ENCODE peak calls at places on chromosomes 12 and 14, in seven cellular contexts. N is NCI-H2107; F is RPMI7951; W is left ventricle myocardium superior; L is dermis microvascular lymphatic vessel endothelial cell; H is activated CD4-positive, alpha-beta T cell treated with anti-CD3 and anti-CD28 coated beads, Interleukin-2, amount 50 U/mL, for 1 hour; K is astrocyte of the hippocampus. R is an unnamed sample.

GRCh38 chr14:94045563-94046345 is 19.6 kb downstream of the OTUB2 start:
- DNase-seq in N (no peak), F (no peak), W (no peak), L (no peak), H (no peak), K (no peak), R (no peak)

GRCh38 chr14:96088911-96089310 is 49.7 kb downstream of the C14orf132 start:
- DNase-seq in N (no peak), F (no peak), W (no peak), L (no peak), H (no peak), K (no peak), R (no peak)

GRCh38 chr12:5789469-5789968 is 155.5 kb downstream of the ANO2 start:
- DNase-seq in N (no peak), F (peak; percentile 87), W (no peak), L (no peak), H (no peak), K (peak; percentile 68), R (no peak)

GRCh38 chr14:98816195-98816594 is 455.8 kb downstream of the BCL11B start:
- DNase-seq in N (no peak), F (no peak), W (no peak), L (no peak), H (no peak), K (no peak), R (no peak)

GRCh38 chr14:23121401-23121800 is 2.3 kb upstream of the CEBPE start:
- DNase-seq in N (no peak), F (peak; percentile 14), W (no peak), L (peak; percentile 62), H (no peak), K (peak; percentile 78), R (no peak)

GRCh38 chr12:2958432-2959193 is 584 bp upstream of the TEAD4 start:
- DNase-seq in N (no peak), F (peak; percentile 88), W (peak; percentile 77), L (peak; percentile 76), H (no peak), K (peak; percentile 82), R (peak; percentile 71)

GRCh38 chr12:58254463-58254862 is 313.1 kb downstream of the ATP23 start:
- DNase-seq in N (no peak), F (no peak), W (no peak), L (no peak), H (no peak), K (no peak), R (no peak)

GRCh38 chr12:42590324-42590934 is 883 bp upstream of the PRICKLE1 start:
- DNase-seq in N (no peak), F (peak; percentile 33), W (peak; percentile 54), L (no peak), H (no peak), K (peak; percentile 53), R (peak; percentile 42)

GRCh38 chr12:59873136-59873535 is 277.3 kb downstream of the SLC16A7 start:
- DNase-seq in N (no peak), F (no peak), W (no peak), L (no peak), H (no peak), K (no peak), R (no peak)

GRCh38 chr14:22865424-22866215 is 5.9 kb upstream of the LRP10 start:
- DNase-seq in N (no peak), F (no peak), W (no peak), L (no peak), H (no peak), K (no peak), R (no peak)

GRCh38 chr12:71718611-71719010 is 32.7 kb downstream of the TMEM19 start:
- DNase-seq in N (no peak), F (no peak), W (no peak), L (no peak), H (no peak), K (no peak), R (no peak)

GRCh38 chr12:115998119-115998633 is 279.3 kb downstream of the MED13L start:
- DNase-seq in N (peak; percentile 28), F (peak; percentile 41), W (no peak), L (peak; percentile 60), H (no peak), K (peak; percentile 75), R (peak; percentile 55)

GRCh38 chr14:100285021-100285912 is 21.0 kb downstream of the SLC25A29 start:
- DNase-seq in N (peak; percentile 83), F (peak; percentile 16), W (peak; percentile 88), L (peak; percentile 67), H (peak; percentile 73), K (peak; percentile 86), R (peak; percentile 49)

GRCh38 chr12:62933871-62934798 is 815 bp downstream of the PPM1H start:
- DNase-seq in N (peak; percentile 38), F (peak; percentile 16), W (peak; percentile 70), L (peak; percentile 37), H (no peak), K (peak; percentile 70), R (peak; percentile 29)

GRCh38 chr14:77458249-77458950 is 507 bp downstream of the AHSA1 start:
- DNase-seq in N (peak; percentile 45), F (peak; percentile 46), W (no peak), L (peak; percentile 52), H (peak; percentile 13), K (peak; percentile 45), R (peak; percentile 27)

GRCh38 chr12:107734139-107734538 is 26.8 kb downstream of the PRDM4 start:
- DNase-seq in N (no peak), F (no peak), W (no peak), L (no peak), H (no peak), K (no peak), R (no peak)

GRCh38 chr12:108313609-108314331 is 25.3 kb downstream of the CMKLR1 start:
- DNase-seq in N (no peak), F (peak; percentile 73), W (peak; percentile 50), L (peak; percentile 51), H (no peak), K (no peak), R (peak; percentile 29)

GRCh38 chr12:5988659-5989116 is 43.6 kb upstream of the ANO2 start:
- DNase-seq in N (peak; percentile 78), F (peak; percentile 56), W (peak; percentile 89), L (peak; percentile 77), H (peak; percentile 68), K (peak; percentile 91), R (peak; percentile 48)

GRCh38 chr12:89316705-89317139 is 35.6 kb downstream of the DUSP6 start:
- DNase-seq in N (no peak), F (no peak), W (no peak), L (no peak), H (no peak), K (peak; percentile 10), R (no peak)

GRCh38 chr12:12349711-12350665 is at the start of gene MANSC1:
- DNase-seq in N (peak; percentile 22), F (peak; percentile 41), W (peak; percentile 80), L (peak; percentile 61), H (peak; percentile 31), K (peak; percentile 55), R (no peak)

GRCh38 chr12:95016120-95016519 is 12.6 kb upstream of the NDUFA12 start:
- DNase-seq in N (no peak), F (no peak), W (no peak), L (no peak), H (no peak), K (no peak), R (no peak)

GRCh38 chr12:130639759-130640158 is 76.3 kb downstream of the RIMBP2 start:
- DNase-seq in N (no peak), F (no peak), W (no peak), L (no peak), H (no peak), K (no peak), R (no peak)

GRCh38 chr14:61296151-61296550 is 15.0 kb upstream of the TMEM30B start:
- DNase-seq in N (no peak), F (no peak), W (no peak), L (no peak), H (no peak), K (no peak), R (no peak)

GRCh38 chr14:59189281-59189821 is 884 bp downstream of the DAAM1 start:
- DNase-seq in N (no peak), F (no peak), W (peak; percentile 40), L (peak; percentile 39), H (peak; percentile 12), K (no peak), R (peak; percentile 15)

GRCh38 chr12:100127766-100128508 is 14.7 kb downstream of the BLTP3B start:
- DNase-seq in N (no peak), F (peak; percentile 42), W (no peak), L (no peak), H (no peak), K (no peak), R (peak; percentile 72)

R was measured in LHCN-M2.